ENCODE peak calls at places on chromosomes 7 and 10, in nine cellular contexts. One of them, this sample, is unnamed.

GRCh38 chr10:77190275-77190674 is 447.3 kb downstream of the KCNMA1 start:
- DNase-seq in psoas muscle: no peak
- DNase-seq in PC-3: no peak
- DNase-seq in SK-N-SH: no peak
- DNase-seq in neural progenitor cell: no peak
- DNase-seq in RWPE2: no peak
- DNase-seq in naive thymus-derived CD4-positive, alpha-beta T cell: no peak
- DNase-seq in ascending aorta: no peak
- DNase-seq in colonic mucosa: no peak
- DNase-seq in this sample: no peak

GRCh38 chr10:111835562-111835961 is 348.0 kb downstream of the GPAM start:
- DNase-seq in psoas muscle: no peak
- DNase-seq in PC-3: no peak
- DNase-seq in SK-N-SH: no peak
- DNase-seq in neural progenitor cell: no peak
- DNase-seq in RWPE2: no peak
- DNase-seq in naive thymus-derived CD4-positive, alpha-beta T cell: no peak
- DNase-seq in ascending aorta: no peak
- DNase-seq in colonic mucosa: no peak
- DNase-seq in this sample: peak; percentile 11

GRCh38 chr7:63093481-63093880 is 905.2 kb upstream of the ZNF722 start:
- DNase-seq in psoas muscle: no peak
- DNase-seq in PC-3: peak; percentile 3
- DNase-seq in SK-N-SH: no peak
- DNase-seq in neural progenitor cell: no peak
- DNase-seq in RWPE2: no peak
- DNase-seq in naive thymus-derived CD4-positive, alpha-beta T cell: no peak
- DNase-seq in ascending aorta: no peak
- DNase-seq in colonic mucosa: no peak
- DNase-seq in this sample: no peak

GRCh38 chr7:113793171-113793570 is 125.6 kb downstream of the PPP1R3A start:
- DNase-seq in psoas muscle: no peak
- DNase-seq in PC-3: no peak
- DNase-seq in SK-N-SH: no peak
- DNase-seq in neural progenitor cell: no peak
- DNase-seq in RWPE2: no peak
- DNase-seq in naive thymus-derived CD4-positive, alpha-beta T cell: no peak
- DNase-seq in ascending aorta: no peak
- DNase-seq in colonic mucosa: no peak
- DNase-seq in this sample: no peak

GRCh38 chr7:24764972-24765744 is 7.9 kb upstream of the GSDME start:
- DNase-seq in psoas muscle: no peak
- DNase-seq in PC-3: no peak
- DNase-seq in SK-N-SH: peak; percentile 61
- DNase-seq in neural progenitor cell: no peak
- DNase-seq in RWPE2: no peak
- DNase-seq in naive thymus-derived CD4-positive, alpha-beta T cell: no peak
- DNase-seq in ascending aorta: no peak
- DNase-seq in colonic mucosa: no peak
- DNase-seq in this sample: no peak

GRCh38 chr10:104045151-104046089 is 40.3 kb downstream of the COL17A1 start:
- DNase-seq in psoas muscle: no peak
- DNase-seq in PC-3: peak; percentile 80
- DNase-seq in SK-N-SH: peak; percentile 74
- DNase-seq in neural progenitor cell: peak; percentile 88
- DNase-seq in RWPE2: no peak
- DNase-seq in naive thymus-derived CD4-positive, alpha-beta T cell: no peak
- DNase-seq in ascending aorta: no peak
- DNase-seq in colonic mucosa: peak; percentile 35
- DNase-seq in this sample: peak; percentile 76

GRCh38 chr10:85612833-85613232 is 753.8 kb downstream of the GRID1 start:
- DNase-seq in psoas muscle: no peak
- DNase-seq in PC-3: no peak
- DNase-seq in SK-N-SH: no peak
- DNase-seq in neural progenitor cell: no peak
- DNase-seq in RWPE2: no peak
- DNase-seq in naive thymus-derived CD4-positive, alpha-beta T cell: no peak
- DNase-seq in ascending aorta: no peak
- DNase-seq in colonic mucosa: no peak
- DNase-seq in this sample: no peak

GRCh38 chr10:119370972-119371703 is 163.8 kb downstream of the GRK5 start:
- DNase-seq in psoas muscle: peak; percentile 81
- DNase-seq in PC-3: no peak
- DNase-seq in SK-N-SH: peak; percentile 81
- DNase-seq in neural progenitor cell: no peak
- DNase-seq in RWPE2: no peak
- DNase-seq in naive thymus-derived CD4-positive, alpha-beta T cell: no peak
- DNase-seq in ascending aorta: no peak
- DNase-seq in colonic mucosa: no peak
- DNase-seq in this sample: no peak

GRCh38 chr10:118958984-118959916 is 70.3 kb upstream of the NANOS1 start:
- DNase-seq in psoas muscle: peak; percentile 63
- DNase-seq in PC-3: peak; percentile 79
- DNase-seq in SK-N-SH: no peak
- DNase-seq in neural progenitor cell: no peak
- DNase-seq in RWPE2: no peak
- DNase-seq in naive thymus-derived CD4-positive, alpha-beta T cell: no peak
- DNase-seq in ascending aorta: peak; percentile 29
- DNase-seq in colonic mucosa: no peak
- DNase-seq in this sample: peak; percentile 9

GRCh38 chr10:42519079-42519478 is 119.3 kb downstream of the ZNF33B start:
- DNase-seq in psoas muscle: no peak
- DNase-seq in PC-3: no peak
- DNase-seq in SK-N-SH: no peak
- DNase-seq in neural progenitor cell: no peak
- DNase-seq in RWPE2: no peak
- DNase-seq in naive thymus-derived CD4-positive, alpha-beta T cell: no peak
- DNase-seq in ascending aorta: no peak
- DNase-seq in colonic mucosa: no peak
- DNase-seq in this sample: no peak
- H3K9me3 ChIP-seq in psoas muscle: peaks cover 92% of the 10 kb centered on the region
- H3K9me3 ChIP-seq in PC-3: peaks cover 73% of the 10 kb centered on the region
- H3K9me3 ChIP-seq in SK-N-SH: peaks cover 36% of the 10 kb centered on the region
- H3K9me3 ChIP-seq in neural progenitor cell: peaks cover 85% of the 10 kb centered on the region
- H3K9me3 ChIP-seq in RWPE2: peaks cover 57% of the 10 kb centered on the region
- H3K9me3 ChIP-seq in naive thymus-derived CD4-positive, alpha-beta T cell: peaks cover 94% of the 10 kb centered on the region
- H3K9me3 ChIP-seq in ascending aorta: peaks cover 100% of the 10 kb centered on the region
- H3K9me3 ChIP-seq in colonic mucosa: peaks cover 14% of the 10 kb centered on the region
- H3K9me3 ChIP-seq in this sample: peaks cover 50% of the 10 kb centered on the region

DNA sequence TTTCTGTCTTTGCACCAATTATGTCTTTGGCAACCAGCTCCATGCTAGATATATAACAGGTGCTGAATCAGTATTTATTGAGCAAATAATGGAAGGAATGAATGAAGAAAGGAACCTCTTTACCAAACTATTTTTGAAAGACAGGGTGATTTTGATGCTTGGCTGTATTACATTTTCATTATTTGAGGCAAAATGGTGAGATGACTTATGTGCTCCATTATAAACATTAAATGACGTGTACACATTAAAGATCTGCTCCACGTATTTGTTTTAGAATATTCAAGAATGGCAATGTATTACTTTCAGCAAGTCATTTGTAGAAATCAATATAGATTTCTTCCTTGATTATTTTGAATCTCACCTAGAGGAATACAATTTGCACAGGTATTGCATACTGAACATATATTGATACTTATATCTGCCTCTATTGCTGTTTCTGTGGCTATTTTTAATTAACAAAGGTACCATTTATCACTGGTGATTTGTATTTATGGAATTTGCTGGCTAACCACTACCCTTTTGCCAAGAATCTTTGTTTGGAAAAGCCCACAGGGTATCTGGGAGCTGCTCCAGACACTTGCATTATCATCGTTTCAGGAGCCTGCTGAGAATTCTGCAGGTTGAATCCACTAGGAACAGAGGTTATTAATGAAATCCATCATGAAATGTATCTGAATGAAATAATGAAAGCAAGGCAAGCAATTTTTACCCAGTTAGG is 92.2 kb downstream of the SEMA3C start:
- DNase-seq in psoas muscle: no peak
- DNase-seq in PC-3: peak; percentile 87
- DNase-seq in SK-N-SH: no peak
- DNase-seq in neural progenitor cell: no peak
- DNase-seq in RWPE2: no peak
- DNase-seq in naive thymus-derived CD4-positive, alpha-beta T cell: no peak
- DNase-seq in ascending aorta: no peak
- DNase-seq in colonic mucosa: no peak
- DNase-seq in this sample: no peak
- H3K4me3 ChIP-seq in psoas muscle: no peak overlapping the region
- H3K4me3 ChIP-seq in PC-3: peak overlapping the region; percentile 14
- H3K4me3 ChIP-seq in SK-N-SH: no peak overlapping the region
- H3K4me3 ChIP-seq in neural progenitor cell: no peak overlapping the region
- H3K4me3 ChIP-seq in RWPE2: no peak overlapping the region
- H3K4me3 ChIP-seq in naive thymus-derived CD4-positive, alpha-beta T cell: no peak overlapping the region
- H3K4me3 ChIP-seq in ascending aorta: no peak overlapping the region
- H3K4me3 ChIP-seq in colonic mucosa: no peak overlapping the region
- H3K4me3 ChIP-seq in this sample: no peak overlapping the region

GRCh38 chr10:32983333-32983909 is 25.4 kb upstream of the ITGB1 start:
- DNase-seq in psoas muscle: no peak
- DNase-seq in PC-3: peak; percentile 98
- DNase-seq in SK-N-SH: peak; percentile 46
- DNase-seq in neural progenitor cell: no peak
- DNase-seq in RWPE2: peak; percentile 79
- DNase-seq in naive thymus-derived CD4-positive, alpha-beta T cell: no peak
- DNase-seq in ascending aorta: no peak
- DNase-seq in colonic mucosa: no peak
- DNase-seq in this sample: no peak
- H3K27ac ChIP-seq in psoas muscle: no peak overlapping the region
- H3K27ac ChIP-seq in PC-3: peak overlapping the region; percentile 94
- H3K27ac ChIP-seq in SK-N-SH: peak overlapping the region; percentile 85
- H3K27ac ChIP-seq in neural progenitor cell: no peak overlapping the region
- H3K27ac ChIP-seq in RWPE2: peak overlapping the region; percentile 98
- H3K27ac ChIP-seq in naive thymus-derived CD4-positive, alpha-beta T cell: no peak overlapping the region
- H3K27ac ChIP-seq in ascending aorta: peak overlapping the region; percentile 93
- H3K27ac ChIP-seq in colonic mucosa: peak overlapping the region; percentile 94
- H3K27ac ChIP-seq in this sample: no peak overlapping the region

DNA sequence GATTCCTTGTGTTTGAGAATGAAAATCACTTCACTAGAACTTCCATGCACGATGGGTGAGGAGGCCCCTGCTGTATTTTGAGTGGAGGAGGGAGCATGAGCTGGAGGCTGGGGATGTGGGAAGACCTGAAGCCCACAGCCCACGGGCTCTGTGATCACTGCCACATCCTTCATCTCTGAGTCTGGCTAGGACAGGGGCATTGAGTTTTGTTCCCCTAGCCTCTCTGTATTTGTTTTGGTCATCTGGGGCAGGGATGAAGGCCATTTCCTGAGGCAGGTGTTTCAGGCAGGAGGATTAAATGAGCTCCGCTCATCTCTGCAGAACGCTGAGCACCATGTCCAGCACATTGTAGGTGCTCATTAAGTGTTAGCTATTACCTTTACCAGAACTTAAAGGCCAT is 293.6 kb downstream of the GLRX3 start:
- DNase-seq in psoas muscle: no peak
- DNase-seq in PC-3: no peak
- DNase-seq in SK-N-SH: no peak
- DNase-seq in neural progenitor cell: no peak
- DNase-seq in RWPE2: no peak
- DNase-seq in naive thymus-derived CD4-positive, alpha-beta T cell: no peak
- DNase-seq in ascending aorta: no peak
- DNase-seq in colonic mucosa: no peak
- DNase-seq in this sample: no peak
- H3K9me3 ChIP-seq in psoas muscle: no peaks in the 10 kb centered on the region
- H3K9me3 ChIP-seq in PC-3: no peaks in the 10 kb centered on the region
- H3K9me3 ChIP-seq in SK-N-SH: no peaks in the 10 kb centered on the region
- H3K9me3 ChIP-seq in neural progenitor cell: no peaks in the 10 kb centered on the region
- H3K9me3 ChIP-seq in RWPE2: no peaks in the 10 kb centered on the region
- H3K9me3 ChIP-seq in naive thymus-derived CD4-positive, alpha-beta T cell: no peaks in the 10 kb centered on the region
- H3K9me3 ChIP-seq in ascending aorta: no peaks in the 10 kb centered on the region
- H3K9me3 ChIP-seq in colonic mucosa: no peaks in the 10 kb centered on the region
- H3K9me3 ChIP-seq in this sample: no peaks in the 10 kb centered on the region

GRCh38 chr10:79433324-79434222 is 11.9 kb downstream of the ZCCHC24 start:
- DNase-seq in psoas muscle: no peak
- DNase-seq in PC-3: no peak
- DNase-seq in SK-N-SH: no peak
- DNase-seq in neural progenitor cell: no peak
- DNase-seq in RWPE2: peak; percentile 44
- DNase-seq in naive thymus-derived CD4-positive, alpha-beta T cell: no peak
- DNase-seq in ascending aorta: no peak
- DNase-seq in colonic mucosa: no peak
- DNase-seq in this sample: no peak

GRCh38 chr10:79436066-79436849 is 9.2 kb downstream of the ZCCHC24 start:
- DNase-seq in psoas muscle: no peak
- DNase-seq in PC-3: no peak
- DNase-seq in SK-N-SH: no peak
- DNase-seq in neural progenitor cell: no peak
- DNase-seq in RWPE2: no peak
- DNase-seq in naive thymus-derived CD4-positive, alpha-beta T cell: no peak
- DNase-seq in ascending aorta: no peak
- DNase-seq in colonic mucosa: no peak
- DNase-seq in this sample: no peak

GRCh38 chr10:79434223-79434687 is 11.2 kb downstream of the ZCCHC24 start:
- DNase-seq in psoas muscle: no peak
- DNase-seq in PC-3: peak; percentile 89
- DNase-seq in SK-N-SH: no peak
- DNase-seq in neural progenitor cell: no peak
- DNase-seq in RWPE2: no peak
- DNase-seq in naive thymus-derived CD4-positive, alpha-beta T cell: no peak
- DNase-seq in ascending aorta: no peak
- DNase-seq in colonic mucosa: no peak
- DNase-seq in this sample: no peak

GRCh38 chr10:79435271-79436065 is 10.0 kb downstream of the ZCCHC24 start:
- DNase-seq in psoas muscle: peak; percentile 60
- DNase-seq in PC-3: peak; percentile 95
- DNase-seq in SK-N-SH: no peak
- DNase-seq in neural progenitor cell: peak; percentile 41
- DNase-seq in RWPE2: no peak
- DNase-seq in naive thymus-derived CD4-positive, alpha-beta T cell: no peak
- DNase-seq in ascending aorta: no peak
- DNase-seq in colonic mucosa: no peak
- DNase-seq in this sample: no peak

DNA sequence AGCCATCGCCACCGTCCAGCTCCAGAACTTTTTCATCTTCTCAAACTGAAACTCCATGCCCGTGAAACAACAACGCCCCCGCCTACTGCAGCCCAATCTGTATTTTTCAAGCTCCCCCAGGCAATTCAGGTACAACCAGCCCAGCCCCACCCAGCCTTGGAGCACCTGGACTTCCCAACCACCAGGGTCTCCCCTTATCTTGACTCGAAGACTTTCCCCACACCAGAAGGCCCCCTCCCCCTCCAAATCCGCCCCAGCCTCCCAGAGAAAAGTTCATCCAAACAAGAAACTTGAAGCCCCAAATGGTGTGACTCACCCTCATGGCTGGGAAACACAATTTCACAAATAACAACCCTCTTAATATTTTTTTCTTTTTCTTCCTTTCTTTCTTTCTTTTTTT is 10.6 kb downstream of the ZCCHC24 start:
- DNase-seq in psoas muscle: peak; percentile 46
- DNase-seq in PC-3: peak; percentile 94
- DNase-seq in SK-N-SH: no peak
- DNase-seq in neural progenitor cell: no peak
- DNase-seq in RWPE2: no peak
- DNase-seq in naive thymus-derived CD4-positive, alpha-beta T cell: no peak
- DNase-seq in ascending aorta: no peak
- DNase-seq in colonic mucosa: no peak
- DNase-seq in this sample: no peak
- H3K4me3 ChIP-seq in psoas muscle: peak overlapping the region; percentile 31
- H3K4me3 ChIP-seq in PC-3: peak overlapping the region; percentile 36
- H3K4me3 ChIP-seq in SK-N-SH: no peak overlapping the region
- H3K4me3 ChIP-seq in neural progenitor cell: no peak overlapping the region
- H3K4me3 ChIP-seq in RWPE2: no peak overlapping the region
- H3K4me3 ChIP-seq in naive thymus-derived CD4-positive, alpha-beta T cell: no peak overlapping the region
- H3K4me3 ChIP-seq in ascending aorta: no peak overlapping the region
- H3K4me3 ChIP-seq in colonic mucosa: no peak overlapping the region
- H3K4me3 ChIP-seq in this sample: no peak overlapping the region

This sample was measured in WERI-Rb-1.